ENCODE peak calls at places on chromosomes 3 and 15, in ten cellular contexts. X is heart left ventricle, Y is gastrocnemius medialis, P is fibroblast of pulmonary artery, Q is body of pancreas, A is HFF-Myc, Z is lower lobe of right lung, C is dorsolateral prefrontal cortex, E is uterus, G is astrocyte of the spinal cord. R is an unnamed sample.

GRCh38 chr3:181239456-181239855 is 249.9 kb upstream of the DNAJC19 start:
- DNase-seq in A (no peak), Y (no peak), C (no peak), Z (no peak), X (no peak), Q (no peak), G (no peak), P (no peak), E (no peak), R (no peak)

GRCh38 chr3:192481638-192482037 is 245.7 kb downstream of the FGF12 start:
- DNase-seq in A (no peak), G (peak; percentile 87), Q (no peak), Y (no peak), E (no peak), X (no peak), Z (no peak), P (peak; percentile 77), C (no peak), R (peak; percentile 9)

GRCh38 chr3:188947983-188948657 is 223.7 kb upstream of the TPRG1 start:
- DNase-seq in C (peak; percentile 79), Z (peak; percentile 90), A (peak; percentile 89), Q (peak; percentile 99), X (peak; percentile 95), Y (peak; percentile 99), G (peak; percentile 100), P (peak; percentile 100), E (peak; percentile 99), R (peak; percentile 92)

GRCh38 chr3:125061170-125061569 is 5.4 kb upstream of the HEG1 start:
- DNase-seq in E (peak; percentile 86), C (no peak), X (peak; percentile 80), Z (no peak), Y (peak; percentile 85), A (no peak), P (peak; percentile 94), Q (peak; percentile 39), G (no peak), R (peak; percentile 85)

GRCh38 chr15:78195735-78196201 is 38.6 kb downstream of the ACSBG1 start:
- DNase-seq in G (no peak), Z (no peak), C (no peak), E (no peak), Y (no peak), Q (peak; percentile 46), X (no peak), P (peak; percentile 24), A (no peak), R (no peak)

GRCh38 chr3:49976942-49977341 is 37.0 kb downstream of the RBM6 start:
- DNase-seq in Z (no peak), P (no peak), Q (no peak), C (no peak), A (no peak), Y (no peak), X (no peak), E (no peak), G (no peak), R (no peak)

GRCh38 chr3:127535901-127536817 is 54.4 kb downstream of the TPRA1 start:
- DNase-seq in A (no peak), Y (no peak), C (no peak), G (no peak), E (no peak), X (no peak), P (no peak), Q (peak; percentile 34), Z (no peak), R (no peak)

GRCh38 chr15:68364028-68364659 is 67.8 kb downstream of the ITGA11 start:
- DNase-seq in Q (no peak), P (peak; percentile 73), E (no peak), A (no peak), Z (no peak), X (peak; percentile 80), G (no peak), C (no peak), Y (no peak), R (peak; percentile 37)

GRCh38 chr15:25930931-25931330 is 67.8 kb upstream of the ATP10A start:
- DNase-seq in A (no peak), G (no peak), X (no peak), P (no peak), E (no peak), Z (no peak), Q (no peak), C (no peak), Y (no peak), R (peak; percentile 34)

GRCh38 chr3:194382196-194382891 is 12.8 kb upstream of the LRRC15 start:
- DNase-seq in Y (no peak), E (no peak), Z (no peak), A (no peak), X (no peak), G (no peak), C (no peak), P (no peak), Q (no peak), R (no peak)

GRCh38 chr3:24343084-24343783 is 151.4 kb downstream of the THRB start:
- DNase-seq in Q (no peak), E (no peak), P (no peak), Y (no peak), A (no peak), X (no peak), C (no peak), Z (no peak), G (peak; percentile 66), R (peak; percentile 16)

DNA sequence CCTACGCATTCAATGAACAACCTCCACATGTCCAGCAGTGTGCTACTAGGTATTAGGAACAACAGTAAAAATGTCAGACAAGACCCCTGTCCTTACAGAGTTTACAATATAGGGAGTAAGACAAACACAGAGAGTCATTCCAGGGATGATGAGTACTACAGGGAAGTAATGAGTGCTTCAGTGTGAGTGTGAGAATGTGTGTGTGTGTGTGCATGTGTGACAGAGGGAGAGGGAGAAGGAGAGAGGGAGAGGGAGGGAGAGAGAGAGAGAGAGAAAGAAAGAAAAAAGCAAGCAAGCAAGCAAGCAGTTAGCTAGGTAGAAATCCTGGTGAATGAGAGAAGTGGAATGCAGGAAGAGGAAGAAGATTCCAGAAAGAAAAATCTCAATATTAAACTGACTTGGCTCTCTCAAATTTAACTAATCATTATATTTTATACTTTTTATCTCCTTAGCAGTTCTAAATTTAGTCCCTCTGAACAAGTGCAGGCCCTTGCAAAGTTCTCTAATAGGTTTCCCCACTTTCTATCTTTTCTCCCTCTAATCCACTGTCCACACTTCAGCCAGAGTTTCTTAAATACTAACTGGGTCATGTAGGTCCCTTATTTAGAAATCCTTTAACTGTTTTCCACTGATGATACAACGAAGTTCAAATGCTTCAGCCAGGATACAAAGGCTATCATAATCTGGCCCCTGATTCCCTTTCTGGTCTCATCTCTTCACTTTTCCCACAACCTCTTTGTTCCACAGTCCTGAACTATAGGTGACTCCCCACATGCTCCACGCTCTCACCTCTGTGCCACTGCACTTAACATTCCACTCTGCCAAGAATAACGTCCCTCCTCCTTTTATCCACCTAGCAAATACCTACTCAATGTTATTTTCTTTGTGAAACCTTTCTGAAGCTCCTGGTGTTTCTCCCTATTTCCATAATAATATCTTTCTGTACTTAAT is 10.3 kb downstream of the DCBLD2 start:
- DNase-seq in Y (no peak), G (peak; percentile 20), C (no peak), X (no peak), Q (no peak), E (no peak), Z (no peak), A (no peak), P (no peak), R (peak; percentile 35)
- H3K4me3 ChIP-seq in Y (no peak overlapping the region), G (peak overlapping the region; percentile 89), C (no peak overlapping the region), X (no peak overlapping the region), Q (no peak overlapping the region), E (no peak overlapping the region), Z (no peak overlapping the region), A (no peak overlapping the region), P (no peak overlapping the region), R (no peak overlapping the region)

DNA sequence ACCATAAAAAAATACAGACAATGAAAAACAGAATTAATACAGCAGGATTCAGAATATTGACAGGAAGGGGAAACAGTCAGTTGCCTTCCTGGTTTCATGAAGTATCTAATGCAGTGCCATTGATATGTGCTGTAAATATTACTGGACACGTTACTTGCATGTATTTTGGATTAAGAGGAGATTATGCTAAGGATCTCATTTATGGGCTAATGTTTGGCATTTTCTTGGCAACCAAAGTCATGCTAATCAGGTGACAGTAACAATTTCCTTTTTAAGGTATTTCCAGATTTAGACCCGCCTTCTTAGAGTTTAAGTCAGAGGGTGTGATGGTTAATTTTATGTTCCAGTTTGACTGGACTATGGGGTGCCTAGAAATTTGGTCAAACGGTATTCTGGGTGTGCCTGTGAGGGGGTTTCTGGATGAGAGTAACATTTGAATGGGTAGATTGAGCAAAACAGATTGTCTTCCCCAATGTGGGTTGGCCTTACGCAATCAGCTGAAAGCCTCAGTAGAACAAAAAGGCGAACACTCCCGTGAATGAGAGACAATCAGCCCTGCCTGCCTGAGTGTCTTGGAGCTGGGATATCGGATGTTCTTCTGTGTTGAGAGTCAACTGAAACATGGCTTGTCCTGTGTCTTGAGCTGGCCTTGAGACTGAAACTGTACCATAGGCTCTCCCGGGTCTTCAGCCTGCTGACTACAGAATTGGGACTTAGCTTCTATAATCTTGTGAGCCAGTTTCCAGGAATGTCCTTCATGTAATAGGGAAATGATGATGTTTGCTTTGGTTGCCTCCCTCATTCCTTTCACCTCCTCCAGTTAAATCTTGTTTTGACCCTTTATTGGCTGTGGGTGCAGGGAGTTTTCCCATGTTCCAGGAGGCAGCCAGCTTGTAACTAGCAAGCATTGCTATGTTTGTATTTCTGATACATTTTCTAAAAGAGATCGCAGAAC is 10.5 kb downstream of the SQOR start:
- DNase-seq in C (no peak), E (no peak), X (no peak), Y (no peak), A (no peak), G (peak; percentile 57), Z (no peak), P (peak; percentile 95), Q (peak; percentile 36), R (peak; percentile 77)
- TF ChIP-seq CTCF in C (no peak), E (no peak), X (no peak), Y (no peak), A (no peak), G (no peak), Z (no peak), P (no peak), Q (no peak), R (no peak)

DNA sequence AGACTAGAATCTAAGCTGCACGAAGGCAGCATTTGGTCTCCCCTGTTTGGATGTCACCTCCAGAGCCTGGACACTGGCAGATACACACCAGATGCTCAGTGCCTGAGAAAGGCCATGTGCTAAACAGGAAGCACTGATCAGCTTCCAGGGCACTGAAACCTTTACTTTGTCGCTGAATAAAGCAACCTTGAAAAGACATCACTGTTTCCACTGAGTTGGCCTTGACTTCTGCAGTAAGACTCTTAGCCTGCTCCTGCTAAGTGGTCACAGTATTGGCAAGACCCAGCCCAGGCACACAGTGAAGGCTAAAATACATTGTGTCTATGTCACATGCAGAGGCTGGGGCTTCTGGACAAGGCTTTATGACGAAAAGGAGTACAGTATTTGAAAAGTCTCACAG is 104.3 kb upstream of the ICE2 start:
- DNase-seq in P (no peak), C (no peak), A (no peak), X (no peak), E (no peak), Z (no peak), Y (no peak), G (no peak), Q (no peak), R (no peak)
- H3K4me3 ChIP-seq in P (no peak overlapping the region), C (no peak overlapping the region), A (no peak overlapping the region), X (no peak overlapping the region), E (no peak overlapping the region), Z (no peak overlapping the region), Y (no peak overlapping the region), G (no peak overlapping the region), Q (no peak overlapping the region), R (no peak overlapping the region)

DNA sequence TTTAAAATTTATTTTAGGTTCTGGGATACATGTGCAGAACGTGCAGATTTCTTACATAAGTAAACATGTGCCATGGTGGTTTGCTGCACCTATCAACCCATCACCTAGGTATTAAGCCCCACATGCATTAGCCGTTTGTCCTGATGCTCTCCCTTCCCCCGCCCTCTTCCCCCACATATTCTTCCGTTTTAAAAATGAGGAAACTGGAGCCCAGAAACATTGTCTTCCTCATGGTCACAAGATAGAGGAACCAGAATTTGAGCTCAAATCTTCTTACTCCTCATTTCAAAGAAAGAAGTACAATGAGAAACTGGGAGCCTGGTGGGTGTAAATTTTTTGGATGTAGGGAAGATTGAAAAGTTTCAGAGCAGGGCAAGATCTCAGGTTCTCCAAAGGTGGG is 56.1 kb upstream of the USP3 start:
- DNase-seq in C (no peak), Z (no peak), Y (no peak), Q (peak; percentile 21), A (no peak), G (no peak), P (no peak), X (no peak), E (no peak), R (no peak)
- TF ChIP-seq CTCF in C (no peak), Z (no peak), Y (no peak), Q (no peak), A (no peak), G (no peak), P (no peak), X (no peak), E (no peak), R (no peak)

R was measured in AG10803.